ENCODE peak calls at places on chromosomes 1 and 21, in ten cellular contexts. F is tibial nerve; K is heart left ventricle; T is heart right ventricle; S is A549; Z is IMR-90; H is SJCRH30; I is left ventricle myocardium inferior; V is CD8-positive, alpha-beta memory T cell; W is HCT116. B is an unnamed sample. For H3K4me1, the result is how much of the 10 kb centered on the place peaks cover.

GRCh38 chr1:84853743-84854721 is 39.0 kb downstream of the LPAR3 start:
- DNase-seq in F (no peak), K (no peak), T (no peak), S (peak), Z (peak), H (no peak), I (no peak), V (no peak), W (peak), B (peak)

GRCh38 chr1:223711838-223712183 is 528 bp upstream of the CAPN2 start:
- DNase-seq in F (no peak), K (no peak), T (no peak), S (no peak), Z (no peak), H (no peak), I (no peak), V (no peak), W (no peak), B (no peak)

GRCh38 chr1:221630236-221630635 is 111.7 kb downstream of the DUSP10 start:
- DNase-seq in F (no peak), K (no peak), T (no peak), S (no peak), Z (no peak), H (no peak), I (no peak), V (no peak), W (no peak), B (no peak)

GRCh38 chr21:22791986-22792560 is 1793.9 kb downstream of the NCAM2 start:
- DNase-seq in F (peak), K (no peak), T (no peak), S (peak), Z (peak), H (peak), I (no peak), V (no peak), W (no peak), B (no peak)

GRCh38 chr1:37038703-37039093 is 4.4 kb upstream of the GRIK3 start:
- DNase-seq in F (no peak), K (no peak), T (no peak), S (no peak), Z (no peak), H (no peak), I (no peak), V (no peak), W (no peak), B (no peak)

GRCh38 chr1:3460653-3461237 is 6.3 kb downstream of the ARHGEF16 start:
- DNase-seq in F (no peak), K (peak), T (peak), S (no peak), Z (no peak), H (no peak), I (no peak), V (no peak), W (no peak), B (no peak)

GRCh38 chr1:94396356-94396755 is 21.8 kb upstream of the ABCD3 start:
- DNase-seq in F (no peak), K (no peak), T (no peak), S (no peak), Z (no peak), H (peak), I (no peak), V (no peak), W (no peak), B (no peak)

GRCh38 chr1:2300004-2300771 is 72.1 kb downstream of the SKI start:
- DNase-seq in F (no peak), K (no peak), T (no peak), S (no peak), Z (no peak), H (peak), I (no peak), V (peak), W (no peak), B (no peak)

GRCh38 chr1:20087668-20088067 is 17.7 kb downstream of the PLA2G5 start:
- DNase-seq in F (no peak), K (no peak), T (no peak), S (no peak), Z (no peak), H (no peak), I (no peak), V (no peak), W (no peak), B (no peak)

GRCh38 chr21:38505654-38506523 is 7.6 kb upstream of the ERG start:
- DNase-seq in F (peak), K (no peak), T (no peak), S (peak), Z (peak), H (peak), I (no peak), V (no peak), W (peak), B (peak)

GRCh38 chr1:95021794-95022193 is 51.0 kb downstream of the ALG14 start:
- DNase-seq in F (no peak), K (peak), T (no peak), S (no peak), Z (peak), H (no peak), I (no peak), V (no peak), W (no peak), B (no peak)

GRCh38 chr1:248243204-248243603 is 12.0 kb downstream of the OR2M4 start:
- DNase-seq in F (no peak), K (no peak), T (no peak), S (peak), Z (peak), H (peak), I (no peak), V (no peak), W (no peak), B (peak)

GRCh38 chr1:50108497-50109073 is at the start of gene ELAVL4:
- DNase-seq in F (no peak), K (no peak), T (no peak), S (no peak), Z (no peak), H (peak), I (no peak), V (no peak), W (no peak), B (no peak)

GRCh38 chr1:50106095-50106761 is 2.5 kb upstream of the ELAVL4 start:
- DNase-seq in F (no peak), K (no peak), T (no peak), S (no peak), Z (no peak), H (no peak), I (no peak), V (no peak), W (no peak), B (no peak)

GRCh38 chr1:50109647-50110075 is 941 bp downstream of the ELAVL4 start:
- DNase-seq in F (no peak), K (peak), T (no peak), S (no peak), Z (no peak), H (no peak), I (no peak), V (no peak), W (no peak), B (peak)

GRCh38 chr1:50110084-50110615 is 1.4 kb downstream of the ELAVL4 start:
- DNase-seq in F (no peak), K (peak), T (no peak), S (no peak), Z (no peak), H (no peak), I (no peak), V (no peak), W (no peak), B (no peak)

DNA sequence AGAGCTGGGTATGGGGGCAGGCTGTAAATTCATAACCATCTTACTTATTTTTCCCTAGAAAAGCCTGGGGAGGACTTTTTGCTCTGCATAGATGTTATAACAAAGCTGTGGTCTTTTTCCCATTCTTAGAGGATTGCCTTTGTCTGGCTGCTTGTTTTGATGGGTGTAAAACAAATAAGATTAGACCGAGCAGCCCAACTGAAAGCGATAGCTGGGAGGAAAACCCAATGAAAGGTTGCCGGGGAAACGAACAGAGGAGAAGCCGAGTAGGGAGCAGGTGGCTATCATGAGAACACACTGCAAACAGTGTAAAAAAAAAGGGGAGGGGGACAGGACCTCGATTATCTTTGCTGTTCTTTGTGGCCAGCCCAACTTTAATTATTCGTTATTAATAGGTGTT is 1.9 kb downstream of the ELAVL4 start:
- DNase-seq in F (no peak), K (no peak), T (no peak), S (no peak), Z (no peak), H (no peak), I (no peak), V (no peak), W (no peak), B (no peak)
- H3K4me3 ChIP-seq in F (no peak), K (no peak), T (no peak), S (no peak), Z (no peak), H (no peak), I (no peak), V (no peak), W (no peak), B (no peak)

GRCh38 chr1:25732821-25733220 is 67.2 kb upstream of the SELENON start:
- DNase-seq in F (no peak), K (no peak), T (no peak), S (no peak), Z (no peak), H (no peak), I (no peak), V (no peak), W (no peak), B (no peak)
- H3K4me1 ChIP-seq in F (under half), K (under half), T (under half), S (under half), Z (under half), H (half or more), I (half or more), V (under half), W (under half), B (under half)

GRCh38 chr1:39196244-39197215 is 8.0 kb upstream of the MACF1 start:
- DNase-seq in F (no peak), K (no peak), T (no peak), S (no peak), Z (peak), H (peak), I (no peak), V (peak), W (no peak), B (peak)
- H3K4me3 ChIP-seq in F (no peak), K (no peak), T (no peak), S (no peak), Z (no peak), H (no peak), I (no peak), V (peak), W (no peak), B (no peak)

GRCh38 chr1:24926596-24927249 is 3.4 kb downstream of the RUNX3 start:
- DNase-seq in F (no peak), K (no peak), T (no peak), S (no peak), Z (no peak), H (peak), I (no peak), V (no peak), W (no peak), B (no peak)
- H3K4me1 ChIP-seq in F (under half), K (under half), T (under half), S (under half), Z (under half), H (under half), I (under half), V (half or more), W (under half), B (under half)

GRCh38 chr1:5996641-5997270 is 4.5 kb upstream of the NPHP4 start:
- DNase-seq in F (no peak), K (peak), T (peak), S (no peak), Z (no peak), H (no peak), I (peak), V (no peak), W (no peak), B (no peak)

GRCh38 chr1:5992814-5993552 is 758 bp upstream of the NPHP4 start:
- DNase-seq in F (no peak), K (peak), T (peak), S (no peak), Z (no peak), H (no peak), I (no peak), V (no peak), W (no peak), B (no peak)

GRCh38 chr1:5995871-5996630 is 3.8 kb upstream of the NPHP4 start:
- DNase-seq in F (no peak), K (peak), T (peak), S (no peak), Z (no peak), H (no peak), I (peak), V (no peak), W (no peak), B (no peak)

GRCh38 chr1:5993553-5994510 is 1.6 kb upstream of the NPHP4 start:
- DNase-seq in F (no peak), K (peak), T (peak), S (no peak), Z (no peak), H (no peak), I (peak), V (no peak), W (no peak), B (peak)

DNA sequence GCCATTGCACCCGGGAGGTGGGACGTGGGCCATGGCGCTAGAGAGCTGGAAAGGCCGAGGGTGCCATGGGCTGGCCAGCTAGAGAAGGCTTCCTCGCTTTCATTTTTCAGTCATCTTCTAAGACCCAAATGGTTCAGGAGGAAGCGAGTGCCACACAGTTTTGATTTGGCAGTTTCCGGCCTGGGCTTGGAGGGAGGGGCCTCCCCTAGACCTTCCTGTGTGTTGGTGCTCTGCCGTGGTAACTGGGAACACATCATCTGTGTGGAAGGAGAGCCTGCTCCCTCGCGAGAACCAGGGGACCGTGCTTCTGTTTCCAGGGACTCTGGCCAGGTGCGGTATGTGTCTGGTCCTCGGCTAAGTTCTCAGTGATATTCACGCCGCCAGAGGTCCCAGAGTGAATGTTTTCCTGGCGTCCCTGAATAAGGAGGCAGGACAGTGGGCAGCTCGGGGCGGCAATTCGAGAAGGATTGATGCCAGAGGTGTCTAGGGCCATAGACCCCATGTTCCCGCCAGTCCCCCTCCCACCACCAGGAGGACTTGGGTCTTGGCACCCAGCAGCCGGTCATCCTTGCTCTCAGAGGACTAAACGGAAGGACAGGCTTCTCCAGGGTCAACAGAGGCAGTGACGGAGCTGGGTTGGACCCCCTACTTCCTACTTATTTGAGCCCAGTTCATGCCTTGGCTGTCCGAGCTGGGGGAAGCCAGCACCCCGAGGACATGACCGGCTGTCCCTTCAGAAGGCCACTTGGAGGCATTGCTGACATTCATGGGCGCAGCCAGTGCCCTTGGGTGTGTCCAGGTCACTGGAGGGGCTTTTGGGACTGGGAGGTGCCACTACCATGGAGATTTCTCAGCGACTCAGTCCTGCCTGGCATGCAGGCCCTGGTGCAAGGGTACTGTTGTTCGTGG is 2.7 kb upstream of the NPHP4 start:
- DNase-seq in F (no peak), K (peak), T (peak), S (no peak), Z (no peak), H (no peak), I (peak), V (peak), W (no peak), B (no peak)
- H3K4me3 ChIP-seq in F (no peak), K (no peak), T (no peak), S (no peak), Z (no peak), H (no peak), I (no peak), V (peak), W (no peak), B (no peak)

B was measured in mammary epithelial cell.